ENCODE peak calls at places on chromosomes 7 and 10, in eight cellular contexts. S, N, A, G, M, I, K and B are unnamed samples.
A peak's percentile ranks its signal among the peaks of the same experiment; 100 is the strongest.

GRCh38 chr7:158779061-158779992 is 50.0 kb downstream of the ESYT2 start:
- DNase-seq in S (no peak), N (no peak), A (no peak), G (no peak), M (no peak), I (no peak), K (no peak), B (no peak)

GRCh38 chr10:126966938-126967337 is 61.7 kb downstream of the DOCK1 start:
- DNase-seq in S (no peak), N (no peak), A (no peak), G (no peak), M (no peak), I (no peak), K (no peak), B (no peak)

GRCh38 chr10:132469197-132469942 is 68.2 kb upstream of the INPP5A start:
- DNase-seq in S (no peak), N (no peak), A (no peak), G (no peak), M (no peak), I (no peak), K (no peak), B (no peak)

GRCh38 chr10:44966129-44966815 is 6.7 kb downstream of the RASSF4 start:
- DNase-seq in S (no peak), N (no peak), A (no peak), G (peak; percentile 8), M (no peak), I (no peak), K (no peak), B (no peak)

GRCh38 chr10:59073456-59074053 is 102.9 kb upstream of the PHYHIPL start:
- DNase-seq in S (no peak), N (no peak), A (no peak), G (no peak), M (no peak), I (no peak), K (no peak), B (peak; percentile 50)

GRCh38 chr10:95401704-95402469 is 111.1 kb upstream of the PDLIM1 start:
- DNase-seq in S (no peak), N (no peak), A (no peak), G (no peak), M (no peak), I (no peak), K (no peak), B (no peak)

GRCh38 chr7:74606101-74606908 is 51.2 kb upstream of the GTF2I start:
- DNase-seq in S (peak; percentile 44), N (no peak), A (no peak), G (peak; percentile 51), M (peak; percentile 15), I (peak; percentile 66), K (no peak), B (peak; percentile 42)

GRCh38 chr10:3172081-3172445 is 519 bp downstream of the PITRM1 start:
- DNase-seq in S (no peak), N (no peak), A (peak; percentile 9), G (no peak), M (no peak), I (peak; percentile 58), K (peak; percentile 72), B (no peak)

GRCh38 chr10:78267070-78267469 is 233.4 kb downstream of the RPS24 start:
- DNase-seq in S (no peak), N (no peak), A (no peak), G (no peak), M (no peak), I (no peak), K (no peak), B (no peak)

GRCh38 chr10:132064082-132064755 is 1.5 kb upstream of the JAKMIP3 start:
- DNase-seq in S (no peak), N (no peak), A (no peak), G (no peak), M (no peak), I (no peak), K (no peak), B (no peak)

GRCh38 chr10:129787557-129787956 is 176.5 kb downstream of the EBF3 start:
- DNase-seq in S (no peak), N (no peak), A (no peak), G (no peak), M (no peak), I (no peak), K (no peak), B (no peak)

GRCh38 chr7:138632866-138633602 is 68.1 kb downstream of the SVOPL start:
- DNase-seq in S (no peak), N (no peak), A (no peak), G (no peak), M (no peak), I (no peak), K (no peak), B (no peak)

GRCh38 chr10:93471110-93471651 is 11.0 kb downstream of the MYOF start:
- DNase-seq in S (no peak), N (no peak), A (no peak), G (no peak), M (no peak), I (no peak), K (peak; percentile 97), B (no peak)

GRCh38 chr10:132122939-132123445 is 57.2 kb downstream of the JAKMIP3 start:
- DNase-seq in S (no peak), N (no peak), A (no peak), G (no peak), M (no peak), I (no peak), K (no peak), B (no peak)